ENCODE peak calls at places on chromosome 1, in nine cellular contexts. One of them, this sample, is unnamed.

GRCh38 chr1:6770727-6771567 is 14.3 kb upstream of the CAMTA1 start:
- DNase-seq in HEK293T: peak
- DNase-seq in mesothelial cell of epicardium: peak
- DNase-seq in A549: no peak
- DNase-seq in GM12865: peak
- DNase-seq in sciatic nerve: no peak
- DNase-seq in tibial artery: no peak
- DNase-seq in lower lobe of right lung: no peak
- DNase-seq in fibroblast of the conjunctiva: no peak
- DNase-seq in this sample: no peak

GRCh38 chr1:177898377-177898648 is 71.5 kb downstream of the SEC16B start:
- DNase-seq in HEK293T: no peak
- DNase-seq in mesothelial cell of epicardium: no peak
- DNase-seq in A549: no peak
- DNase-seq in GM12865: no peak
- DNase-seq in sciatic nerve: no peak
- DNase-seq in tibial artery: no peak
- DNase-seq in lower lobe of right lung: no peak
- DNase-seq in fibroblast of the conjunctiva: no peak
- DNase-seq in this sample: no peak

GRCh38 chr1:56508523-56508983 is 70.8 kb downstream of the PLPP3 start:
- DNase-seq in HEK293T: no peak
- DNase-seq in mesothelial cell of epicardium: no peak
- DNase-seq in A549: no peak
- DNase-seq in GM12865: no peak
- DNase-seq in sciatic nerve: peak
- DNase-seq in tibial artery: peak
- DNase-seq in lower lobe of right lung: peak
- DNase-seq in fibroblast of the conjunctiva: peak
- DNase-seq in this sample: no peak

GRCh38 chr1:236830560-236830959 is 35.5 kb downstream of the MTR start:
- DNase-seq in HEK293T: no peak
- DNase-seq in mesothelial cell of epicardium: no peak
- DNase-seq in A549: no peak
- DNase-seq in GM12865: no peak
- DNase-seq in sciatic nerve: no peak
- DNase-seq in tibial artery: no peak
- DNase-seq in lower lobe of right lung: no peak
- DNase-seq in fibroblast of the conjunctiva: no peak
- DNase-seq in this sample: no peak

GRCh38 chr1:27868932-27869718 is 3.2 kb upstream of the THEMIS2 start:
- DNase-seq in HEK293T: no peak
- DNase-seq in mesothelial cell of epicardium: no peak
- DNase-seq in A549: no peak
- DNase-seq in GM12865: peak
- DNase-seq in sciatic nerve: no peak
- DNase-seq in tibial artery: no peak
- DNase-seq in lower lobe of right lung: no peak
- DNase-seq in fibroblast of the conjunctiva: no peak
- DNase-seq in this sample: peak

GRCh38 chr1:53919675-53920066 is 25.7 kb downstream of the DIO1 start:
- DNase-seq in HEK293T: no peak
- DNase-seq in mesothelial cell of epicardium: no peak
- DNase-seq in A549: no peak
- DNase-seq in GM12865: no peak
- DNase-seq in sciatic nerve: no peak
- DNase-seq in tibial artery: no peak
- DNase-seq in lower lobe of right lung: no peak
- DNase-seq in fibroblast of the conjunctiva: no peak
- DNase-seq in this sample: no peak

GRCh38 chr1:22760453-22760852 is 49.8 kb downstream of the EPHB2 start:
- DNase-seq in HEK293T: no peak
- DNase-seq in mesothelial cell of epicardium: no peak
- DNase-seq in A549: no peak
- DNase-seq in GM12865: no peak
- DNase-seq in sciatic nerve: no peak
- DNase-seq in tibial artery: no peak
- DNase-seq in lower lobe of right lung: no peak
- DNase-seq in fibroblast of the conjunctiva: no peak
- DNase-seq in this sample: no peak

GRCh38 chr1:236762410-236762809 is 32.7 kb upstream of the MTR start:
- DNase-seq in HEK293T: no peak
- DNase-seq in mesothelial cell of epicardium: no peak
- DNase-seq in A549: no peak
- DNase-seq in GM12865: no peak
- DNase-seq in sciatic nerve: no peak
- DNase-seq in tibial artery: no peak
- DNase-seq in lower lobe of right lung: no peak
- DNase-seq in fibroblast of the conjunctiva: no peak
- DNase-seq in this sample: no peak

GRCh38 chr1:89121641-89122040 is 4.3 kb downstream of the GBP2 start:
- DNase-seq in HEK293T: no peak
- DNase-seq in mesothelial cell of epicardium: no peak
- DNase-seq in A549: no peak
- DNase-seq in GM12865: no peak
- DNase-seq in sciatic nerve: no peak
- DNase-seq in tibial artery: no peak
- DNase-seq in lower lobe of right lung: no peak
- DNase-seq in fibroblast of the conjunctiva: no peak
- DNase-seq in this sample: no peak

GRCh38 chr1:229121845-229122436 is 149.0 kb upstream of the RAB4A start:
- DNase-seq in HEK293T: no peak
- DNase-seq in mesothelial cell of epicardium: no peak
- DNase-seq in A549: no peak
- DNase-seq in GM12865: no peak
- DNase-seq in sciatic nerve: no peak
- DNase-seq in tibial artery: peak
- DNase-seq in lower lobe of right lung: no peak
- DNase-seq in fibroblast of the conjunctiva: no peak
- DNase-seq in this sample: no peak

GRCh38 chr1:228180271-228180987 is 14.8 kb downstream of the IBA57 start:
- DNase-seq in HEK293T: no peak
- DNase-seq in mesothelial cell of epicardium: no peak
- DNase-seq in A549: no peak
- DNase-seq in GM12865: no peak
- DNase-seq in sciatic nerve: no peak
- DNase-seq in tibial artery: no peak
- DNase-seq in lower lobe of right lung: no peak
- DNase-seq in fibroblast of the conjunctiva: no peak
- DNase-seq in this sample: peak

GRCh38 chr1:54875000-54875399 is 12.0 kb downstream of the DHCR24 start:
- DNase-seq in HEK293T: no peak
- DNase-seq in mesothelial cell of epicardium: no peak
- DNase-seq in A549: no peak
- DNase-seq in GM12865: no peak
- DNase-seq in sciatic nerve: no peak
- DNase-seq in tibial artery: peak
- DNase-seq in lower lobe of right lung: no peak
- DNase-seq in fibroblast of the conjunctiva: no peak
- DNase-seq in this sample: no peak

GRCh38 chr1:207805841-207806421 is 54.1 kb downstream of the CD46 start:
- DNase-seq in HEK293T: no peak
- DNase-seq in mesothelial cell of epicardium: no peak
- DNase-seq in A549: peak
- DNase-seq in GM12865: no peak
- DNase-seq in sciatic nerve: peak
- DNase-seq in tibial artery: peak
- DNase-seq in lower lobe of right lung: peak
- DNase-seq in fibroblast of the conjunctiva: peak
- DNase-seq in this sample: no peak

GRCh38 chr1:158048371-158049067 is 55.1 kb downstream of the KIRREL1 start:
- DNase-seq in HEK293T: no peak
- DNase-seq in mesothelial cell of epicardium: no peak
- DNase-seq in A549: no peak
- DNase-seq in GM12865: no peak
- DNase-seq in sciatic nerve: no peak
- DNase-seq in tibial artery: no peak
- DNase-seq in lower lobe of right lung: no peak
- DNase-seq in fibroblast of the conjunctiva: no peak
- DNase-seq in this sample: no peak

GRCh38 chr1:157849229-157849875 is 7.7 kb upstream of the CD5L start:
- DNase-seq in HEK293T: no peak
- DNase-seq in mesothelial cell of epicardium: no peak
- DNase-seq in A549: no peak
- DNase-seq in GM12865: peak
- DNase-seq in sciatic nerve: no peak
- DNase-seq in tibial artery: no peak
- DNase-seq in lower lobe of right lung: no peak
- DNase-seq in fibroblast of the conjunctiva: no peak
- DNase-seq in this sample: no peak

GRCh38 chr1:160377585-160378206 is 10.8 kb downstream of the NHLH1 start:
- DNase-seq in HEK293T: no peak
- DNase-seq in mesothelial cell of epicardium: no peak
- DNase-seq in A549: no peak
- DNase-seq in GM12865: no peak
- DNase-seq in sciatic nerve: peak
- DNase-seq in tibial artery: no peak
- DNase-seq in lower lobe of right lung: no peak
- DNase-seq in fibroblast of the conjunctiva: no peak
- DNase-seq in this sample: no peak